ENCODE peak calls at places on chromosomes 6 and 20, in six cellular contexts. X is Caco-2, J is body of pancreas, O is heart right ventricle, K is A673, U is prostate gland. S is an unnamed sample.

GRCh38 chr6:26363882-26364825 is 844 bp upstream of the BTN3A2 start:
- DNase-seq in X (no peak), J (no peak), O (no peak), K (peak; percentile 22), U (no peak), S (no peak)

GRCh38 chr6:133945158-133945557 is 7.9 kb upstream of the TBPL1 start:
- DNase-seq in X (no peak), J (no peak), O (no peak), K (no peak), U (no peak), S (no peak)

GRCh38 chr20:37096415-37097039 is 730 bp upstream of the RBL1 start:
- DNase-seq in X (peak; percentile 29), J (no peak), O (no peak), K (no peak), U (no peak), S (no peak)

GRCh38 chr6:144585217-144585814 is 300.2 kb downstream of the UTRN start:
- DNase-seq in X (no peak), J (no peak), O (no peak), K (peak; percentile 79), U (no peak), S (no peak)

GRCh38 chr6:138007014-138007472 is 100.2 kb downstream of the PERP start:
- DNase-seq in X (peak; percentile 38), J (peak; percentile 24), O (no peak), K (peak; percentile 52), U (no peak), S (no peak)

GRCh38 chr6:29974901-29975560 is 32.7 kb downstream of the HLA-A start:
- DNase-seq in X (no peak), J (no peak), O (no peak), K (no peak), U (no peak), S (no peak)

GRCh38 chr6:15870354-15871043 is 207.7 kb upstream of the DTNBP1 start:
- DNase-seq in X (no peak), J (no peak), O (no peak), K (no peak), U (no peak), S (no peak)

GRCh38 chr6:99613398-99613704 is 6.7 kb downstream of the PRDM13 start:
- DNase-seq in X (no peak), J (no peak), O (peak; percentile 34), K (peak; percentile 75), U (no peak), S (no peak)

GRCh38 chr20:36099106-36099505 is 55.4 kb upstream of the EPB41L1 start:
- DNase-seq in X (no peak), J (no peak), O (no peak), K (no peak), U (no peak), S (no peak)

GRCh38 chr6:39468385-39468784 is 145.9 kb upstream of the KCNK16 start:
- DNase-seq in X (no peak), J (no peak), O (no peak), K (no peak), U (no peak), S (no peak)

GRCh38 chr6:27839303-27840081 is 72.7 kb downstream of the OR2B2 start:
- DNase-seq in X (no peak), J (peak; percentile 29), O (no peak), K (peak; percentile 62), U (peak; percentile 40), S (peak; percentile 77)

GRCh38 chr6:2733324-2733723 is 17.4 kb downstream of the MYLK4 start:
- DNase-seq in X (no peak), J (no peak), O (peak; percentile 42), K (no peak), U (no peak), S (peak; percentile 81)

GRCh38 chr20:55488593-55488992 is 516.7 kb downstream of the CBLN4 start:
- DNase-seq in X (no peak), J (no peak), O (no peak), K (no peak), U (no peak), S (no peak)

GRCh38 chr6:93317587-93317986 is 101.8 kb downstream of the EPHA7 start:
- DNase-seq in X (no peak), J (no peak), O (no peak), K (no peak), U (no peak), S (no peak)

GRCh38 chr6:168039849-168040248 is 39.2 kb downstream of the FRMD1 start:
- DNase-seq in X (no peak), J (no peak), O (no peak), K (no peak), U (no peak), S (no peak)

GRCh38 chr6:131210469-131210868 is 75.2 kb downstream of the AKAP7 start:
- DNase-seq in X (no peak), J (no peak), O (no peak), K (peak; percentile 59), U (no peak), S (no peak)

DNA sequence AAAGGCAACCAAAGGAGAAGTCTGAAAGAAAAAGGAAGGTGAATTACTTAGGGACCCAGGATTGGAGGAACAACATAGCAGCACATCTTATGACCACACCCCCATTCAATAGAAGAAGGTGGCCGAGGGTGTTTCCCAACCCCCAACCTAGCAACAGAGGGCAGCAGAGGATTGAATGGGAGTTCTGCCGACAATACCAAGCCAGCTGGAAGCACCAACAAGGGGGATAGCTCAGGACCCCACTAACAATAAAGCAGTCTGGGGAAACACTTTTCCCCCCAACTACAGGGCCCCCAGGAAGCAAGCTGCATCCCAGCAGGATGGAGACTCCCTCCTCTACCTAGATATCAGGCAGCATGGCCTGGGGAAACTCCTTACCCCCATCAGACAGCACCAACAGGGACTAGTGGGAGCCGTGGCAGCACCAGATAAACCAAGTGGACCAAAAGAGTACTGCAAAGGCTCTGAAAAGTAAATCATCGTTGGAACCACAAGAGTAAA is 67.7 kb downstream of the ZHX3 start:
- DNase-seq in X (peak; percentile 71), J (no peak), O (no peak), K (peak; percentile 37), U (no peak), S (no peak)
- TF ChIP-seq CTCF in X (peak; percentile 50), J (no peak), O (no peak), K (peak; percentile 18), U (no peak), S (peak; percentile 45)

GRCh38 chr6:43012364-43012763 is 1.4 kb downstream of the MEA1 start:
- DNase-seq in X (no peak), J (no peak), O (no peak), K (no peak), U (no peak), S (no peak)

GRCh38 chr6:43009124-43009523 is 4.6 kb downstream of the MEA1 start:
- DNase-seq in X (peak; percentile 46), J (peak; percentile 23), O (peak; percentile 35), K (peak; percentile 66), U (peak; percentile 19), S (no peak)

GRCh38 chr6:43013020-43013842 is 515 bp downstream of the MEA1 start:
- DNase-seq in X (no peak), J (no peak), O (no peak), K (no peak), U (no peak), S (no peak)

GRCh38 chr6:43013843-43014433 is at the start of the genes KLHDC3 and MEA1:
- DNase-seq in X (peak; percentile 99), J (peak; percentile 100), O (peak; percentile 97), K (peak; percentile 100), U (peak; percentile 99), S (peak; percentile 99)

DNA sequence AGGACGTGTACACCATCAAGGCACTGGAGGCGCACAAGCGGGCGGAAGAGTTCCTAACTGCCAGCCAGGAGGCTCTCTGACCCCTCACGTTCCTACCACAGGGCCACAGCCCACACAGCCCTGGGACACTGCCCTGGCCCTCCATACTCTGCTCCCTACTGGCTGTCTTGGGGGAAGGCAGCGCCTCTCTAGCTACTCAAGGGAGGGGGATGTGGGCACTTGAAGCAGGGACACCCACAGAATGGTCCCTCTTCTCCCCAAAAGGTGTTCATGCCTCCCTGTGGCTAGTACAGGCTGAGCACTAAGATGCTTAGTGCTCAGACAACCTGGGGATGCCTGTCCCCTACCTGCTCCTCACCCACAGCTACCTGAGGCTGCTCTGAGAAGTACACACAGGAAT is 2.5 kb downstream of the MEA1 start:
- DNase-seq in X (no peak), J (no peak), O (no peak), K (no peak), U (no peak), S (no peak)
- H3K36me3 ChIP-seq in X (peaks cover 3% of the 10 kb centered on the region), J (peaks cover 10% of the 10 kb centered on the region), O (no peaks in the 10 kb centered on the region), K (peaks cover 58% of the 10 kb centered on the region), U (peaks cover 10% of the 10 kb centered on the region), S (peaks cover 55% of the 10 kb centered on the region)

GRCh38 chr20:63176035-63176434 is 39.9 kb downstream of the YTHDF1 start:
- DNase-seq in X (no peak), J (no peak), O (no peak), K (no peak), U (no peak), S (no peak)
- H3K4me1 ChIP-seq in X (peaks cover 38% of the 10 kb centered on the region), J (peaks cover 34% of the 10 kb centered on the region), O (peaks cover 33% of the 10 kb centered on the region), K (no peaks in the 10 kb centered on the region), U (peaks cover 8% of the 10 kb centered on the region), S (peaks cover 46% of the 10 kb centered on the region)

GRCh38 chr20:44448753-44449546 is 26.7 kb upstream of the TTPAL start:
- DNase-seq in X (peak; percentile 62), J (no peak), O (no peak), K (peak; percentile 46), U (no peak), S (no peak)
- TF ChIP-seq CTCF in X (peak; percentile 64), J (no peak), O (no peak), K (peak; percentile 66), U (no peak), S (no peak)

DNA sequence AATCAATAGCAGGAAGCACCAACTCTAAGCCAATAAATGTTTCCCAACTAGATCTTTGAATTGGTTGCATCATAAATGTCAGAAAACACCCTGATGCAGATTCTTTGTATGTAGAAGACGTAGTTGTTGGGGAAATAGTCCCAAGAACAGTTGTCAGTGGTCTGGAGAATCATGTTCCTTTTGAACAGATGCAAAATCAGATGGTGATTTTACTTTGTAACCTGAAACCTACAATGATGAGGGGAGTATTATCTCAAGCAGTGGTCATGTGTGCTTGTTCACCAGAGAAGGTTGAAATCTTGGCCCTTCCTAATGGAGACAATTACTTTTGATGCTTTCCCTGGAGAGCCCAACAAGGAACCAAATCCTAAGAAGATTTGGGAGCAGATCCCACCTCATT is 132.5 kb downstream of the MACROD2 start:
- DNase-seq in X (no peak), J (no peak), O (no peak), K (no peak), U (no peak), S (no peak)
- H3K36me3 ChIP-seq in X (no peaks in the 10 kb centered on the region), J (no peaks in the 10 kb centered on the region), O (no peaks in the 10 kb centered on the region), K (no peaks in the 10 kb centered on the region), U (no peaks in the 10 kb centered on the region), S (no peaks in the 10 kb centered on the region)